ENCODE peak calls at places on chromosomes 13 and 19, in four cellular contexts. E is breast epithelium, L is IMR-90, U is NB4. B is an unnamed sample.

GRCh38 chr13:49298903-49299605 is 51.3 kb downstream of the CDADC1 start:
- DNase-seq in E (peak), L (no peak), U (no peak), B (no peak)

GRCh38 chr13:84896128-84896527 is 903.1 kb downstream of the SLITRK6 start:
- DNase-seq in E (no peak), L (peak), U (peak), B (peak)

GRCh38 chr19:959935-960502 is 24.1 kb upstream of the WDR18 start:
- DNase-seq in E (no peak), L (no peak), U (no peak), B (no peak)

GRCh38 chr19:52637718-52638585 is at the start of gene ZNF83:
- DNase-seq in E (peak), L (peak), U (peak), B (peak)

GRCh38 chr19:36646746-36647145 is 19.9 kb downstream of the ZNF461 start:
- DNase-seq in E (no peak), L (no peak), U (no peak), B (no peak)

GRCh38 chr13:86601351-86601750 is 802.1 kb upstream of the SLITRK6 start:
- DNase-seq in E (no peak), L (peak), U (no peak), B (no peak)

GRCh38 chr19:49749055-49749716 is 13.9 kb downstream of the TSKS start:
- DNase-seq in E (no peak), L (peak), U (no peak), B (peak)

GRCh38 chr19:410243-410781 is 1.4 kb upstream of the C2CD4C start:
- DNase-seq in E (no peak), L (no peak), U (no peak), B (no peak)

GRCh38 chr19:29084266-29084665 is 128.7 kb downstream of the UQCRFS1 start:
- DNase-seq in E (no peak), L (no peak), U (peak), B (no peak)

GRCh38 chr13:93861818-93862217 is 617.7 kb downstream of the DCT start:
- DNase-seq in E (no peak), L (peak), U (no peak), B (peak)

GRCh38 chr19:14113762-14114414 is 3.7 kb downstream of the PRKACA start:
- DNase-seq in E (no peak), L (no peak), U (peak), B (no peak)

GRCh38 chr19:17370026-17370587 is 7.0 kb downstream of the PLVAP start:
- DNase-seq in E (no peak), L (peak), U (peak), B (peak)

GRCh38 chr13:110680852-110681251 is 25.1 kb downstream of the CARS2 start:
- DNase-seq in E (no peak), L (no peak), U (peak), B (peak)

GRCh38 chr13:95552539-95553270 is at the start of gene CLDN10:
- DNase-seq in E (no peak), L (no peak), U (no peak), B (no peak)

GRCh38 chr19:41548954-41549688 is 26.8 kb upstream of the CEACAM21 start:
- DNase-seq in E (no peak), L (no peak), U (peak), B (no peak)

GRCh38 chr19:49524812-49525455 is 2.9 kb upstream of the RCN3 start:
- DNase-seq in E (no peak), L (no peak), U (no peak), B (no peak)

GRCh38 chr13:20188649-20189553 is 3.8 kb downstream of the GJB2 start:
- DNase-seq in E (no peak), L (no peak), U (peak), B (no peak)

GRCh38 chr19:53012006-53012405 is 1.7 kb upstream of the ERVV-1 start:
- DNase-seq in E (no peak), L (no peak), U (no peak), B (no peak)

GRCh38 chr13:107573184-107573583 is 642.2 kb downstream of the LIG4 start:
- DNase-seq in E (no peak), L (no peak), U (no peak), B (no peak)

GRCh38 chr13:73542446-73542845 is 483.6 kb downstream of the KLF5 start:
- DNase-seq in E (no peak), L (no peak), U (no peak), B (no peak)

GRCh38 chr13:44300895-44301638 is 72.6 kb upstream of the SERP2 start:
- DNase-seq in E (peak), L (peak), U (peak), B (peak)

GRCh38 chr13:109870281-109871017 is 84.1 kb upstream of the IRS2 start:
- DNase-seq in E (no peak), L (no peak), U (no peak), B (peak)

GRCh38 chr13:45356966-45357689 is 16.1 kb upstream of the TPT1 start:
- DNase-seq in E (no peak), L (no peak), U (peak), B (no peak)

GRCh38 chr19:51784922-51785690 is 9.9 kb upstream of the FPR3 start:
- DNase-seq in E (peak), L (no peak), U (peak), B (peak)

DNA sequence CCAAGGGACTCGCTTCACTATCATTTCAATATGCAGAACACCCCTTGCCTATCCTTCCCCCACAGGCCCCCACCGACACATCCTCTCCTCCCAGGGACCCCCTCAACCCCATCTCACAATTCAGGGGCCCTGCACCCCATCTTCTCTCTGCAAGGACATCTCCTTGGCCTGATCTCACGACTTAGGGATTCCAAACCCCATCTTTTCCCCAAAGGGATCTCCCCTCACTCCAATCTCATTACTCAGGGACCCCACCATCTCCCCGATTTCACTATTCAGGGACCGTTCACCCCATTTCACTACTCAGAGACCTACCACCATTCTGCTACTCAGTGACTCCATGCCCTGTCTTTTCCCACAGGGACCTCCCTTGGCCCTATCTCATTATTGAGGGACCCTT is 1.4 kb downstream of the MAP2K2 start:
- DNase-seq in E (no peak), L (no peak), U (no peak), B (no peak)
- TF ChIP-seq CTCF in E (no peak), L (no peak), U (no peak), B (no peak)

GRCh38 chr19:45296365-45296764 is 26.3 kb downstream of the CKM start:
- DNase-seq in E (no peak), L (no peak), U (peak), B (no peak)
- H3K4me3 ChIP-seq in E (no peak), L (no peak), U (no peak), B (no peak)

GRCh38 chr19:40377876-40378385 is 12.1 kb downstream of the HIPK4 start:
- DNase-seq in E (no peak), L (no peak), U (no peak), B (no peak)

GRCh38 chr19:40381321-40381720 is 8.7 kb downstream of the HIPK4 start:
- DNase-seq in E (no peak), L (no peak), U (no peak), B (no peak)

GRCh38 chr19:40378509-40378908 is 11.5 kb downstream of the HIPK4 start:
- DNase-seq in E (no peak), L (no peak), U (no peak), B (no peak)

GRCh38 chr19:40379446-40380198 is 10.4 kb downstream of the HIPK4 start:
- DNase-seq in E (no peak), L (no peak), U (no peak), B (no peak)

GRCh38 chr19:40380199-40381037 is 9.6 kb downstream of the HIPK4 start:
- DNase-seq in E (no peak), L (no peak), U (no peak), B (no peak)
- TF ChIP-seq CTCF in E (no peak), L (no peak), U (no peak), B (no peak)

GRCh38 chr19:56114711-56115110 is 6.4 kb downstream of the ZNF787 start:
- DNase-seq in E (no peak), L (no peak), U (no peak), B (no peak)

GRCh38 chr19:56111601-56112312 is 9.3 kb downstream of the ZNF787 start:
- DNase-seq in E (no peak), L (no peak), U (no peak), B (no peak)

GRCh38 chr19:56112313-56112709 is 8.8 kb downstream of the ZNF787 start:
- DNase-seq in E (no peak), L (no peak), U (no peak), B (no peak)

GRCh38 chr19:56114051-56114694 is 6.9 kb downstream of the ZNF787 start:
- DNase-seq in E (no peak), L (no peak), U (no peak), B (no peak)

DNA sequence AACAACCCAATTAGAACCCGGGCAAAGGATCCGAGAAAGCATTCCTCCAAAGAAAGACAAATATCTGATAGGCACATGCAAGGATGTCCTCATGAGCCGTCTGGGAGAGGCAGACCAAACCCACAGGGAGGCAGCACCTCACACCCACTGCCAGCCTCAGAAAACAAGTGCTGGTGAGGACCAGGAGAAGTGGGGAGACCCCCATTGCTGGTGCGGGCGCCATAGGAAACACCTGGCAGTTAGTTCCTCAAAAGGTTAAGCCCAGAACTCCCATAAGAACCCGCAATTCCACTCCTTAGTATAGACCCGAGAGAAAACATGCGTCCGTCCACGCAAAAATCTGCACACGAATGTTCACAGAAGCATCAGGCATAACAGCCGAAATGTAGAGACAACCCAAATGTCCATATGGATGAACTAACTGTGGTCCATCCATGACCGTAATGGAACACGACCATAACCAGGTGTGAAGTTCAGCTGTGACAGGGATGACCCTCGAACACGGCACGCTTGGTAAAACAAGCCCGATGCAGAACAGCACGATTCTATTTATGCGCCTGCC is 7.9 kb downstream of the ZNF787 start:
- DNase-seq in E (no peak), L (no peak), U (no peak), B (no peak)
- H3K4me3 ChIP-seq in E (no peak), L (no peak), U (no peak), B (no peak)

GRCh38 chr19:40371802-40372122 is 18.2 kb downstream of the HIPK4 start:
- DNase-seq in E (no peak), L (no peak), U (no peak), B (no peak)

GRCh38 chr19:40367577-40368434 is 19.3 kb downstream of the PLD3 start:
- DNase-seq in E (no peak), L (no peak), U (no peak), B (no peak)

GRCh38 chr19:40370997-40371801 is 18.8 kb downstream of the HIPK4 start:
- DNase-seq in E (no peak), L (no peak), U (no peak), B (no peak)

GRCh38 chr19:40366697-40367561 is 18.4 kb downstream of the PLD3 start:
- DNase-seq in E (no peak), L (peak), U (peak), B (peak)

DNA sequence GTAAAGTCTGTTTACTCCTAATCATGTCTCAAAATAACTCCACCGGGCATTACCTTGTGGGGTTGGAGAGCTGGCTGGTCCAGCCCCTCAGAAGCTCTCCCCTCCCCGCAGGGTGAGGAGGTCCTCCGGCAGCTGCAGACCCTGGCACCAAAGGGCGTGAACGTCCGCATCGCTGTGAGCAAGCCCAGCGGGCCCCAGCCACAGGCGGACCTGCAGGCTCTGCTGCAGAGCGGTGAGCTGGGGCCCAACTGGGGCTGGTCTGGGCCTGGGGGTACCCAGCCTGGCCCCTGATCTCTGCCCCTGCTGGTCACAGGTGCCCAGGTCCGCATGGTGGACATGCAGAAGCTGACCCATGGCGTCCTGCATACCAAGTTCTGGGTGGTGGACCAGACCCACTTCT is 20.2 kb downstream of the HIPK4 start:
- DNase-seq in E (no peak), L (no peak), U (no peak), B (no peak)
- TF ChIP-seq CTCF in E (no peak), L (no peak), U (no peak), B (no peak)

GRCh38 chr13:98690348-98691041 is 62.0 kb downstream of the SLC15A1 start:
- DNase-seq in E (no peak), L (no peak), U (no peak), B (no peak)

GRCh38 chr13:98689347-98689968 is 63.0 kb downstream of the SLC15A1 start:
- DNase-seq in E (no peak), L (no peak), U (no peak), B (no peak)

GRCh38 chr13:98687319-98687718 is 65.2 kb downstream of the SLC15A1 start:
- DNase-seq in E (no peak), L (no peak), U (no peak), B (no peak)

GRCh38 chr13:98688373-98688772 is 64.1 kb downstream of the SLC15A1 start:
- DNase-seq in E (no peak), L (no peak), U (no peak), B (no peak)

GRCh38 chr13:98686281-98686680 is 66.2 kb downstream of the SLC15A1 start:
- DNase-seq in E (no peak), L (no peak), U (no peak), B (no peak)
- H3K4me3 ChIP-seq in E (no peak), L (no peak), U (no peak), B (no peak)

GRCh38 chr19:13005861-13006370 is 10.6 kb downstream of the NFIX start:
- DNase-seq in E (no peak), L (no peak), U (no peak), B (no peak)
- TF ChIP-seq CTCF in E (no peak), L (no peak), U (no peak), B (no peak)

GRCh38 chr19:7516878-7517277 is 975 bp downstream of the ZNF358 start:
- DNase-seq in E (no peak), L (no peak), U (no peak), B (no peak)
- H3K4me3 ChIP-seq in E (peak), L (peak), U (no peak), B (peak)

DNA sequence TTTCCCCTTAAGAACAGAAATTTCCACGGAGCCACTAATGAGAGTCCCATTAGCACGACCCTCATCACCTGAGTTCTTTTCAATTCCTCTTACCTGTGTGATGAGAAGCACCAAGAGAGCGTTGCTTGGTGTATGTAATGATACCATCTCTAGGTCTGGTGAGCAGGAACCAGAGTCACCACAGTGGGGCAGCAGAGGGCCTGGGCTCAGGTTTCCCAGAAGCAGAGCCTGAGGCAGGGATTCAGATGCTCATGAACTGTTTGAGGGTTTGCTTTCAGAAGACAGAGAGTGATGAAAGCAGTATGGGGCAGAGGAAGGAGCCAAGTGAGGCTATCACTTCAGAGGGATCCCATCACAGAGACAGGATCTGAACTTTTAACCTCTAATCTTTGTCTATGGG is 3.1 kb upstream of the PTPRH start:
- DNase-seq in E (no peak), L (no peak), U (peak), B (no peak)
- TF ChIP-seq CTCF in E (no peak), L (peak), U (peak), B (peak)

GRCh38 chr19:39825531-39826076 is 8.4 kb downstream of the DYRK1B start:
- DNase-seq in E (no peak), L (no peak), U (no peak), B (no peak)

GRCh38 chr19:39828015-39828633 is 5.8 kb downstream of the DYRK1B start:
- DNase-seq in E (no peak), L (no peak), U (no peak), B (no peak)

GRCh38 chr19:39828634-39829032 is 5.3 kb downstream of the DYRK1B start:
- DNase-seq in E (no peak), L (no peak), U (no peak), B (no peak)

GRCh38 chr19:39826311-39826945 is 7.5 kb downstream of the DYRK1B start:
- DNase-seq in E (no peak), L (no peak), U (no peak), B (no peak)

GRCh38 chr19:39827216-39827615 is 6.7 kb downstream of the DYRK1B start:
- DNase-seq in E (no peak), L (no peak), U (no peak), B (no peak)
- H3K4me3 ChIP-seq in E (no peak), L (no peak), U (no peak), B (no peak)